ENCODE peak calls at places on chromosomes 12 and 14, in four cellular contexts. T, O, Q and U are unnamed samples.

GRCh38 chr14:73468808-73469386 is 10.6 kb upstream of the NUMB start:
- DNase-seq in T (no peak), O (no peak), Q (no peak), U (no peak)

GRCh38 chr14:50231475-50232275 is at the start of gene SOS2:
- DNase-seq in T (peak; percentile 62), O (no peak), Q (peak; percentile 78), U (peak; percentile 84)

GRCh38 chr12:27554421-27555186 is 30.6 kb downstream of the PPFIBP1 start:
- DNase-seq in T (no peak), O (no peak), Q (peak; percentile 62), U (peak; percentile 76)

GRCh38 chr14:70619708-70620107 is 19.3 kb upstream of the MED6 start:
- DNase-seq in T (no peak), O (no peak), Q (no peak), U (no peak)

GRCh38 chr12:76186507-76186906 is 102.0 kb upstream of the NAP1L1 start:
- DNase-seq in T (no peak), O (no peak), Q (no peak), U (no peak)

GRCh38 chr14:72948481-72949138 is 22.3 kb downstream of the DCAF4 start:
- DNase-seq in T (peak; percentile 50), O (no peak), Q (peak; percentile 57), U (peak; percentile 41)

GRCh38 chr14:73342670-73343069 is 105.4 kb downstream of the PAPLN start:
- DNase-seq in T (no peak), O (no peak), Q (no peak), U (no peak)

GRCh38 chr12:113325938-113326337 is 9.0 kb downstream of the SLC8B1 start:
- DNase-seq in T (no peak), O (no peak), Q (peak; percentile 51), U (peak; percentile 98)